ENCODE peak calls at places on chromosome 1, in seven cellular contexts. C is AG10803; L is lung; T is activated naive CD4-positive, alpha-beta T cell treated with Interleukin-2 at 50 U/mL for 16 hours; K is activated T-cell treated with anti-CD3 and anti-CD28 coated beads, Interleukin-2, amount 50 U/mL, for 1 hour; Z is posterior vena cava; P is hypothalamus. M is an unnamed sample.
A peak's percentile ranks its signal among the peaks of the same experiment; 100 is the strongest.

GRCh38 chr1:55876276-55877060 is 661.3 kb upstream of the USP24 start:
- DNase-seq in C (no peak), L (no peak), T (no peak), K (no peak), Z (peak; percentile 81), P (no peak), M (no peak)

GRCh38 chr1:110524311-110525249 is 5.6 kb upstream of the KCNA10 start:
- DNase-seq in C (no peak), L (no peak), T (peak; percentile 43), K (peak; percentile 46), Z (no peak), P (peak; percentile 50), M (peak; percentile 51)

GRCh38 chr1:83113686-83114085 is 885.2 kb downstream of the TTLL7 start:
- DNase-seq in C (no peak), L (no peak), T (no peak), K (no peak), Z (no peak), P (no peak), M (no peak)

GRCh38 chr1:117708323-117709288 is 102.8 kb downstream of the TENT5C start:
- DNase-seq in C (no peak), L (no peak), T (no peak), K (no peak), Z (no peak), P (no peak), M (no peak)

GRCh38 chr1:207025144-207025880 is 7.2 kb downstream of the C1orf116 start:
- DNase-seq in C (peak; percentile 73), L (no peak), T (no peak), K (no peak), Z (no peak), P (no peak), M (peak; percentile 55)

GRCh38 chr1:36162680-36163079 is 6.7 kb downstream of the MAP7D1 start:
- DNase-seq in C (no peak), L (no peak), T (no peak), K (no peak), Z (no peak), P (no peak), M (no peak)

GRCh38 chr1:248752119-248752931 is 3.2 kb downstream of the LYPD8 start:
- DNase-seq in C (peak; percentile 9), L (no peak), T (no peak), K (no peak), Z (no peak), P (no peak), M (no peak)

GRCh38 chr1:4172659-4173599 is 272.9 kb upstream of the C1orf174 start:
- DNase-seq in C (no peak), L (no peak), T (no peak), K (no peak), Z (peak; percentile 57), P (no peak), M (peak; percentile 5)

GRCh38 chr1:31984419-31985347 is 29.0 kb upstream of the KHDRBS1 start:
- DNase-seq in C (peak; percentile 36), L (no peak), T (peak; percentile 37), K (peak; percentile 43), Z (peak; percentile 45), P (no peak), M (peak; percentile 57)

GRCh38 chr1:224273651-224274050 is 56.3 kb downstream of the NVL start:
- DNase-seq in C (peak; percentile 17), L (no peak), T (no peak), K (no peak), Z (no peak), P (no peak), M (no peak)

GRCh38 chr1:2396059-2396458 is 4.4 kb downstream of the RER1 start:
- DNase-seq in C (no peak), L (no peak), T (no peak), K (no peak), Z (no peak), P (no peak), M (no peak)

GRCh38 chr1:201171063-201172036 is 17.1 kb upstream of the TMEM9 start:
- DNase-seq in C (peak; percentile 51), L (no peak), T (peak; percentile 71), K (peak; percentile 59), Z (peak; percentile 87), P (no peak), M (peak; percentile 57)

GRCh38 chr1:118692143-118692542 is 296.0 kb downstream of the TBX15 start:
- DNase-seq in C (no peak), L (no peak), T (no peak), K (no peak), Z (no peak), P (no peak), M (no peak)

GRCh38 chr1:104028670-104029069 is 279.0 kb downstream of the AMY1C start:
- DNase-seq in C (no peak), L (no peak), T (no peak), K (no peak), Z (no peak), P (no peak), M (no peak)

GRCh38 chr1:23020731-23021130 is 1.5 kb downstream of the KDM1A start:
- DNase-seq in C (no peak), L (no peak), T (no peak), K (no peak), Z (no peak), P (no peak), M (no peak)

GRCh38 chr1:33161061-33161681 is 20.7 kb downstream of the TRIM62 start:
- DNase-seq in C (no peak), L (no peak), T (no peak), K (no peak), Z (no peak), P (peak; percentile 83), M (no peak)